ENCODE peak calls at places on chromosomes 3 and 15, in seven cellular contexts. P is heart right ventricle, O is cardiac muscle cell, L is AG10803, E is upper lobe of right lung, Y is HL-60, F is GM13976. X is an unnamed sample.

GRCh38 chr3:59818033-59818936 is 768.5 kb upstream of the CFAP20DC start:
- DNase-seq in F (no peak), Y (peak), E (peak), L (peak), O (no peak), P (peak), X (peak)

GRCh38 chr3:132399054-132399929 is 18.0 kb upstream of the DNAJC13 start:
- DNase-seq in E (no peak), F (peak), O (peak), P (peak), Y (peak), L (peak), X (no peak)

GRCh38 chr15:41494922-41495735 is 1.5 kb downstream of the ITPKA start:
- DNase-seq in F (peak), L (no peak), O (peak), E (no peak), P (no peak), Y (peak), X (no peak)

GRCh38 chr15:85541744-85542143 is 161.3 kb downstream of the AKAP13 start:
- DNase-seq in Y (no peak), E (no peak), F (peak), P (no peak), L (no peak), O (no peak), X (no peak)

GRCh38 chr3:174436367-174436766 is 422.8 kb upstream of the NAALADL2 start:
- DNase-seq in F (no peak), Y (peak), O (no peak), P (no peak), E (no peak), L (no peak), X (no peak)

GRCh38 chr15:47301481-47301880 is 415.8 kb upstream of the SEMA6D start:
- DNase-seq in F (no peak), Y (no peak), E (no peak), L (no peak), O (peak), P (no peak), X (peak)

GRCh38 chr3:120425877-120426276 is 24.9 kb downstream of the FSTL1 start:
- DNase-seq in E (no peak), O (no peak), F (no peak), Y (no peak), L (peak), P (no peak), X (no peak)

GRCh38 chr3:49173116-49173791 is 1.9 kb downstream of the KLHDC8B start:
- DNase-seq in Y (no peak), F (no peak), P (peak), O (peak), E (no peak), L (no peak), X (peak)

GRCh38 chr3:36679384-36680200 is 84.8 kb downstream of the DCLK3 start:
- DNase-seq in Y (no peak), P (no peak), E (no peak), F (no peak), O (no peak), L (peak), X (no peak)

GRCh38 chr3:86960551-86960950 is 30.4 kb downstream of the VGLL3 start:
- DNase-seq in F (no peak), L (no peak), O (no peak), Y (no peak), P (no peak), E (no peak), X (no peak)

GRCh38 chr3:8629151-8630021 is 15.2 kb downstream of the SSUH2 start:
- DNase-seq in P (no peak), E (peak), Y (peak), F (peak), O (no peak), L (peak), X (no peak)

GRCh38 chr3:159781867-159782266 is 206.8 kb upstream of the IL12A start:
- DNase-seq in F (no peak), L (no peak), Y (no peak), O (no peak), P (no peak), E (no peak), X (no peak)
- TF ChIP-seq CTCF in F (no peak), L (no peak), Y (no peak), O (no peak), P (no peak), E (peak), X (no peak)

GRCh38 chr15:51533672-51534398 is 88.7 kb downstream of the DMXL2 start:
- DNase-seq in E (no peak), F (no peak), Y (no peak), L (no peak), O (no peak), P (no peak), X (no peak)

DNA sequence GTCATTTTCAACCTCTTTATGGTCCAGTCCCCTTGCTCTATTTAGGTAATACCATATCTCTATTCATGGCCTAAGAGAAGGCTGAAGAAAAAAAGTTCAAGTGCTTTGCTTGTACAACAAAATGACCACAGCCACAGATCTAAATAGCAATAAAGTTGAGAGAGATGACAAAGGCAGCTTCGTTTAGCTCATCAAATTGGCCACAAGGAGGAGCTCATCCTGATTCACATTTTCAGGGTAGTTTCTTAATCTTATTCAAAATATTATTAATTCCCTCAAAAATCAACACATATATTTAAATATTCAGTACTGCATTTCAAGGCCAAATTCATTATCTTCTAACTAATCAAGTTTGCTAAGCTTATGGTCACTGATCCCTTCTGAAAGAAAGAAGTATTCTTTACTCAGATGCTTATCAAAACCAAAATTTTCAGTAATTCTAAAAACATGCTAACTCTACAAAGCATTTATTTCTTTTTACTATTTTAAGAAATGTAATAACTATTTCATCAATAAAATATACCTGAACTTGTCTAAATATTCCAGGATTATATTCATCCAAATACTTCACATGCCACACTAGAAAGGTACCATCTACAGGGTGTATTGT is 85.5 kb downstream of the DMXL2 start:
- DNase-seq in F (no peak), P (no peak), E (no peak), O (peak), Y (no peak), L (peak), X (no peak)
- TF ChIP-seq CTCF in F (peak), P (peak), E (peak), O (peak), Y (peak), L (peak), X (peak)

GRCh38 chr3:138778643-138779042 is 56.1 kb downstream of the PIK3CB start:
- DNase-seq in Y (no peak), P (no peak), O (no peak), F (no peak), E (no peak), L (no peak), X (no peak)
- TF ChIP-seq CTCF in Y (no peak), P (no peak), O (no peak), F (no peak), E (no peak), L (no peak), X (no peak)

GRCh38 chr3:50322386-50323091 is at the start of gene HYAL2:
- DNase-seq in L (no peak), O (no peak), Y (no peak), F (no peak), E (peak), P (peak), X (no peak)

GRCh38 chr3:50319872-50320625 is 2.5 kb downstream of the HYAL2 start:
- DNase-seq in O (no peak), P (no peak), L (no peak), E (no peak), F (no peak), Y (no peak), X (no peak)

GRCh38 chr3:50320853-50321145 is 1.7 kb downstream of the HYAL2 start:
- DNase-seq in O (no peak), E (no peak), F (no peak), Y (no peak), P (no peak), L (no peak), X (no peak)

GRCh38 chr3:50321844-50322385 is 630 bp downstream of the HYAL2 start:
- DNase-seq in O (no peak), F (no peak), Y (no peak), L (no peak), E (no peak), P (no peak), X (no peak)

DNA sequence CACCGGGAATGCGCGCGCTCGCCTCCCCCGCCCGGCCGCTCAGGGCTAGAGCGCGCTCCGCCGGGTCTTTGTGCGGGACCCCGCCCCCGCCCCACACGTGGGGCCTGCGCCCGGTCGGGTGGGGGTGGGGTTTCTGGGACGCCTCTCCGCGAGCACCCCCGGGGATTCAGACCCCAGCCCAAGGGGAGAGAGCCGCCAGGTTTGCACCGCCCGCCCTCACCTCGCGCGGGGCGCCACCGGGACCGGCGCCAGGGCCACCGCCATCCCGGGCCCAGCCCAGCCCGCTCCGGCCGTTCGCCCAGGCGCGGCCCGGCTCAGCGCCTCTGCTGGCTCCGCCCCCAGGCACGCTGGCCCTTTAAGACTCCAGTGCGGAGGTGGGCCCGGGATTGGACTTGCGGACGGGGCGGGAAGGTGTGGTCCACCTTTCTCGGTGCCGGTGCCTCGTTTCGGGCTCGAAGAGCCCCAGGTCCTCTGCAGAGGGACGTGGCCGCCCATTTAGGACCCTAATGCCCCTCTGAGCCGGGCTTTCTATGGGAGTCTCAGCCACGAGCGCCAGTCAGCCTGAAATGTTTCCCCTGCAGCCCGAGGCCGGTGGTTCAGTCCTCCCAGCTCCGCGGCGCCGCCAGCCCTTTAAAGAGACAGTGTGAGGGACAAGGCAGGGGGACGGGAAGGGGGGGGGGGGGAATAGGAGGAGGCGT is 1.2 kb downstream of the HYAL2 start:
- DNase-seq in F (peak), E (peak), P (peak), Y (peak), O (peak), L (peak), X (peak)
- TF ChIP-seq CTCF in F (no peak), E (no peak), P (no peak), Y (no peak), O (no peak), L (no peak), X (no peak)

DNA sequence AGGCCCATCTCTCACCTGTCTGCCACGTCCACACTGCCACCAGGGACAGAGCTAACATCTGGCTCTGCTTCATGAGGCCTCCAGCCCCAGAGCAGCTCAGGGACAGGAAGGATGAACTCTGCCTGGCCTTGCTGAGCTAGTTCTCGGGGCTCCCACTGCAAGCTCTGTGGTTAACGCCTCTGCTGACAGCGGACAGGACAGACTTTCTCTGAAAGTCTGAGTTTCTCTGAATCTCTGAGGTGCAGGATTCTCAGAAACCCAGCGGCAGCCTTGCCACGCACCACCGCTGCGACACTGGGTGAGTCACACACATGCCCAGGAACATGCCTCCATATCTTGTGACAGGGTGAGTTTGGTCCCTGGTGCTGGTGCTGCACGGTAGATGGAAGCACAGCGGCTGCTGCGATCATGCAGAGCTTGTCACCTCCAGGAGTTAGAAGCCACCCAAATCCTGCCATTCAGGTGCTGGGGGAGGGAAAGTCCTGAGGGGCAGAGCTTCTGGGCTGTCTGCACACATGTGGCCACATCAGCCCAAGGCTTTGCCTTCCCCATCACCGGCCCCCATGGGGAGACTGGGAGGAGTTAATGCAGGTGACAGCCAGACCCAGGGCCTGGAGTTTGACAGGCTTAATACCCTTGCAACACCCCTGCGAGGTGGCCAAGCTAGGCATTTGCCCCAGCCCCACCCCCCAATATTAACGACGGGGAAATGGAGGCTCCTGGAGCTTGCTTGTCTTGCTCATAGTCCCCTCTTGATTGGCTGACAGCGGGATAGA is 267.0 kb downstream of the PLCL2 start:
- DNase-seq in Y (no peak), P (no peak), E (no peak), F (peak), L (no peak), O (no peak), X (no peak)
- TF ChIP-seq CTCF in Y (no peak), P (no peak), E (no peak), F (peak), L (no peak), O (no peak), X (no peak)

DNA sequence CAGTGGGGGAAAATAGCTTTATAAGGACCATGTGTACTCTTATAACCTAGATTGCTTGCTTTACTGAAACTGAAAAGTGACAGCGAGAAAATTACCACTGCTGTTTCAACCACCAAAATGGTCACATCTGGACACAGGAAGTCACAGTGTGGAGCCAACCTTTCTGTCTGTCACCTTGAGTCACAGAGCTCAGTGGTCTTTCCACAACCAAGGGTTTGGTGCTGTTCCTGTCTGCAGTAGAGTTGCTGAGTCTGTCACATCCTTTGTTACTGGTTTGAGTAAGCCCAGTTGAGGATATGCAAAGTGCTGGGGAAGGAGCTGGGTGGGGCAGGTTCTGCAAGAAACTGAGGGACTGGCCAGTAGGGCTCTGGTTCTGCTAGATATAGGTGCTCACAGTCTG is 139.1 kb upstream of the EIF1B start:
- DNase-seq in O (no peak), F (peak), L (no peak), E (no peak), P (no peak), Y (no peak), X (no peak)
- TF ChIP-seq CTCF in O (no peak), F (no peak), L (no peak), E (no peak), P (no peak), Y (no peak), X (no peak)

DNA sequence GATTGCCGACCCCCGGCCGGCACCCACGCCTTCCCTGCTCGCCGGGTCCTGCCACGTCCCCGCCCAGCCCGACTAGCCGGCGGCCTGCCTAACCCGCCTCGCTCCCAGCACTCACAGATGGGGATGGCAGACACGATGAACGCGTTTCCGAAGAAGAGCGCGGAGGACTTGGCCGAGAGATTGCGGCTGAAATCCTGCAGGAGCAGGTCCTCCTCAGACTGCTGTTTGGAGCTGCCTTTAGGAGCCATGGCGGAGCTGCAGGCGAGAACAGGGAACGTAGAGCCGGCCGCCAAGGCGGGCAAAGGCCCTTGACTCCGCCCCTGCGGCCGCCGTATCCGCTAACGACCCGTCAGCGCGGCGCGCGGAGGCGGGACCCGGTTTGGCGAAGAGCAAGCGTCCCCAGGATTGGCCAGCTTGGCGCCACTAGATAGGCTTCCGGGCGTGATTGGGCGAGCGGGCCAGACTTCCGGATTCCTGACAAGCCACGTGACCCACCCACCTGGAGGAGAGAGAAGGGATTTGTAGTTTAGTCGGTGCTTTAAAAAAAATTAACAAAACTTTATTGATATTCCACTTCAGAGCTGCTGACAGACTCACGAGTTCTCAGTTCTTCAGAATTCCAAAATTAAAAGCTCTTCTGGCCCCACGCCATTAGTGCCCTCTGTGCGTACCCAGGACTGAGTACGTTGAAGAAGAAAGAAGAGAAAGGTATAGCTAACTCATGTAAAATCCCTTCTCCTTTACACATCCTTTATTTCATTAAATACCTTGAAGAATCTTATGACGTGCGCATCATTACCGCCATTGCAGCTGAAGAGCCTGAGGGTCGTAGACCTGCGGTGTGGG is at the start of gene SSR3:
- DNase-seq in Y (peak), E (peak), L (peak), P (peak), F (peak), O (peak), X (peak)
- TF ChIP-seq CTCF in Y (no peak), E (peak), L (peak), P (no peak), F (no peak), O (no peak), X (peak)

X was measured in glutamatergic neuron.